ENCODE peak calls at places on chromosomes 11 and 22, in four cellular contexts. Z is fibroblast of lung; F is activated naive CD8-positive, alpha-beta T cell treated with anti-CD3 and anti-CD28 coated beads, Interleukin-2, amount 50 U/mL, for 16 hours; U is HT1080. H is an unnamed sample.

GRCh38 chr22:45612940-45613339 is 58.7 kb upstream of the ATXN10 start:
- DNase-seq in Z (no peak), F (no peak), U (peak), H (no peak)

GRCh38 chr11:27926981-27927481 is 180.9 kb downstream of the KIF18A start:
- DNase-seq in F (no peak), Z (peak), U (peak), H (peak)

GRCh38 chr11:74846770-74847169 is 98.1 kb downstream of the RNF169 start:
- DNase-seq in U (peak), F (no peak), Z (peak), H (no peak)

GRCh38 chr11:120740424-120740823 is 228.9 kb downstream of the GRIK4 start:
- DNase-seq in F (no peak), Z (no peak), U (no peak), H (no peak)

GRCh38 chr11:60634151-60634550 is 65.3 kb upstream of the MS4A8 start:
- DNase-seq in Z (no peak), U (peak), F (no peak), H (no peak)

GRCh38 chr11:9276571-9276970 is 11.4 kb upstream of the DENND5A start:
- DNase-seq in F (no peak), Z (no peak), U (peak), H (no peak)

GRCh38 chr11:83285771-83286528 is at the start of gene CCDC90B:
- DNase-seq in U (peak), Z (peak), F (peak), H (peak)

GRCh38 chr11:126328444-126328843 is 24.6 kb downstream of the DCPS start:
- DNase-seq in F (no peak), Z (no peak), U (no peak), H (no peak)

H was measured in foreskin keratinocyte.